ENCODE peak calls at places on chromosomes 11 and 22, in four cellular contexts. Z, G, T and X are unnamed samples.

GRCh38 chr11:4704790-4705334 is 278 bp downstream of the MMP26 start:
- DNase-seq in Z (no peak), G (no peak), T (no peak), X (no peak)

GRCh38 chr11:128653828-128654231 is 40.0 kb upstream of the FLI1 start:
- DNase-seq in Z (no peak), G (peak; percentile 42), T (peak; percentile 12), X (no peak)

GRCh38 chr11:279966-280761 is 2.0 kb downstream of the NLRP6 start:
- DNase-seq in Z (no peak), G (peak; percentile 5), T (no peak), X (peak; percentile 23)

GRCh38 chr22:28900379-28900778 is 17.0 kb downstream of the ZNRF3 start:
- DNase-seq in Z (no peak), G (no peak), T (no peak), X (no peak)

GRCh38 chr22:37324340-37325023 is 42.2 kb downstream of the CYTH4 start:
- DNase-seq in Z (no peak), G (no peak), T (peak; percentile 52), X (no peak)

GRCh38 chr11:118791961-118792578 is 1.1 kb upstream of the DDX6 start:
- DNase-seq in Z (no peak), G (peak; percentile 31), T (peak; percentile 39), X (peak; percentile 29)

GRCh38 chr22:47309476-47309875 is 547.0 kb downstream of the TBC1D22A start:
- DNase-seq in Z (no peak), G (no peak), T (no peak), X (no peak)

GRCh38 chr11:113518716-113519495 is 43.7 kb upstream of the DRD2 start:
- DNase-seq in Z (no peak), G (no peak), T (no peak), X (no peak)

GRCh38 chr22:43118953-43119458 is 8.5 kb downstream of the BIK start:
- DNase-seq in Z (no peak), G (no peak), T (no peak), X (no peak)
- TF ChIP-seq CTCF in Z (no peak), G (no peak), T (no peak), X (no peak)

DNA sequence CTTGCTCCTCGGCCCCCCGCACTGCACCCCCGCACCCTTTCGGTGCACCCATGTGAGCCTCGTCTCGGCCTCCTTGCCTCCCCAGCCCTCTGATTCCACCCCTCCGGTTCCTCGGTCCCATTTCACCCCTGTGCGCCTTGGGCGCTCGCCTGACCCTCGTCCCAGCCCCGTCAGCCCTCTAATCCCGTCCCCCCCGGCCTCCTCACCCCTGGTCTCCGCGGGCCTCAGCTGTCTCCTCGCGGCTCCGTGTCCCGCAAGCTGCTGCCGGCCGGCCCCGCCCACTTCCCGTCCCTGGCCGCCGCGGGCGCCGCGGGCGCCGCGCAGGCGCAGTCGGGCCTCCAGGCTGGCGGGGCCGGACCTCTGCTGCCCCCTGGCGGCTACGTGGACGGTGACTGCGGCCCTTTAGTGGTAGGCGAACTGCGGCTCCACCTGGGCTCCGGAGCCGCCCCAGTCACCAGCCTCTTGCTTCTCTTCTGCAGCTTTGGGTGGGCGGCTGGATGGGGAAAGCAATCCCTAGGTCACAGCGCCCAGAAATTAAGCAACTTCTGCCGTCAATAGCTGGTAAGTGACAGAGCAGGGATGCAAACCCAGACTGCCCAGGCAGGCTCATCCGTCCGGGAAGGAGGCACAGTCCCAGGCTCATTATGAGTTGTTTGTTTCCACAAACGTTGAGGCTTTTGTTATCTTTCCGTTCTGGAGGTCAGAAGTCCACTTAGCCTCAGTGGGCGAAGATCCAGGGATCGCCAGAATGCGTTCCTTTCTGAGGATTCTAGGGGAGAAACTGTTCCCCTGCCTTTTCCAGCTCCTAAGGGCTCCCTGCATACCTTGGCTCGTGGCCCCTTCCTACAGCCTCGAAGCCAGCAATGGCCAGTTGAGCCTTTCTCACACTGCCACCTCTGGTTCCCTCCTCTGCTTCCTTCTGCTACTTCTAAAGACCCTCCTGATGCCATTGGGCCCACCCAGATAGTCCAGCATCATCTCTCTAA is at the start of gene PPM1F:
- DNase-seq in Z (peak; percentile 61), G (peak; percentile 85), T (peak; percentile 94), X (peak; percentile 96)
- TF ChIP-seq CTCF in Z (no peak), G (peak; percentile 94), T (peak; percentile 65), X (peak; percentile 77)

GRCh38 chr11:9797300-9797699 is 133.4 kb downstream of the SWAP70 start:
- DNase-seq in Z (no peak), G (no peak), T (no peak), X (no peak)
- TF ChIP-seq CTCF in Z (no peak), G (no peak), T (no peak), X (no peak)

DNA sequence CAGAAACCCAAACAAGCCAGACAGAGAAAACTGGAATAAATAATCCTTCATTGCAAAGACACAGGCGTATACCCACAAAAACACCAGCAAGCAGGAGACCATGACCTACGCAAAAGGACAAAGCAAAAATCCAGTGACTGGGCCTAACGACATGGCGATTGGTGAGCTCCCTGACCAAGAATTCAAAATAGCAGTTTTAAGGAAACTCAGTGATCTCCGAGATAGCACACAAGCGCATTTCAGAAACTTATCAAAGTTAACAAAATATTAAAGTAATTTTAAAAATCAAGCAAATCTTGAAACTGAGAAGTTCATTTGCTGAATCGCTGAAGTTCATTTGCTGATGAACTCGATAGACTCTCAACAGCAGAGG is 27.6 kb downstream of the DBX1 start:
- DNase-seq in Z (no peak), G (no peak), T (no peak), X (no peak)
- TF ChIP-seq CTCF in Z (no peak), G (no peak), T (no peak), X (peak; percentile 47)

GRCh38 chr11:46383404-46383758 is 1.9 kb downstream of the MDK start:
- DNase-seq in Z (no peak), G (no peak), T (no peak), X (no peak)
- TF ChIP-seq CTCF in Z (no peak), G (no peak), T (no peak), X (no peak)

GRCh38 chr22:48491451-48491941 is 1336.2 kb downstream of the BRD1 start:
- DNase-seq in Z (no peak), G (no peak), T (no peak), X (no peak)

GRCh38 chr22:48490513-48491411 is 1336.9 kb downstream of the BRD1 start:
- DNase-seq in Z (no peak), G (no peak), T (no peak), X (no peak)

GRCh38 chr22:48493733-48494132 is 1333.9 kb downstream of the BRD1 start:
- DNase-seq in Z (no peak), G (no peak), T (no peak), X (no peak)

GRCh38 chr22:48494256-48494967 is 1333.3 kb downstream of the BRD1 start:
- DNase-seq in Z (no peak), G (no peak), T (no peak), X (no peak)

DNA sequence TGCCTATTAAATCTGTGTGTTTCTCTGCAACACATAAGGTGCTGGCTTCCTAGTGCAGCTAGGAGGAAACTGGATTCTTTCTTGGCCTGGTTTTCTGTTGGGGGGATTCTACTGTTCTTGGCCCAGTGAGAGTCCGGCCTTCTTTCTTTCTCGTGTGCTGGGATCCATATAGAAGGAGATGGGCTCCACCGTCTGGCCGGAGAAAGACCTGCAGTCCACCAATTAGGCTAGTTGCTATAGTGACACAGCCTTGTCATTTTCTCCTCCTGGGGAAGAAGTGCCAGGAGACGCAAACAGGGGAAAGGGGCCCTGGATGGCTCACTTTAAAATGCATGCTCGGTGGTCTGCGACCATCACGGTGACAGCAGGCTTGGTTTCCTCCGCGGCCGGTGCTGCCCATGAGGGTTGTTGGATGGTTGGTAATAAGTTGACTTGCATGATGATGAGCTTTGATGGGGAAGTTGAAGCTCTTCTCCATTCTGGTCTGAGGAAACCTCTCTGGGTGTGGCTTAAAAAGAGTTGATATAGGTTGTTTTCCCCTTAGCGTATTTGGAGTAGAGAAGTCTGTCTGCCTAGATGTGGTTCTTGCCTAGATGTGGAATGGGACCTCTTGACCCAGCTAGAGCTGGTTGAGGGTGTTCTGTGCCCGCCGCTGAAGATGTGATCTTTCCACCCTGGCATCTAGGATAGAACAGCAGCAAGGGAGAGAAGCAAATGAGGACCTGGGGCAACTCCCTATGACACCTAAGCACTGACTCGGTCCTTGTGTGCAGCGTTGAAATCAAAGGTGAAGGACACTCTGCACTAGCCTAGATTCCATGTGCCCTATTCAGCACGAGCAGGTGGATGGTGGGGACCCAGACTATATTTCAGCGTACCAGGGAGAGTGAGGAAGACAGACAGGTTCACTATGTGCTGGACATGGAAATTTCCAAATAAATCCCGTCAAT is 1335.0 kb downstream of the BRD1 start:
- DNase-seq in Z (no peak), G (peak; percentile 34), T (peak; percentile 70), X (peak; percentile 39)
- TF ChIP-seq CTCF in Z (no peak), G (peak; percentile 69), T (peak; percentile 77), X (peak; percentile 65)

DNA sequence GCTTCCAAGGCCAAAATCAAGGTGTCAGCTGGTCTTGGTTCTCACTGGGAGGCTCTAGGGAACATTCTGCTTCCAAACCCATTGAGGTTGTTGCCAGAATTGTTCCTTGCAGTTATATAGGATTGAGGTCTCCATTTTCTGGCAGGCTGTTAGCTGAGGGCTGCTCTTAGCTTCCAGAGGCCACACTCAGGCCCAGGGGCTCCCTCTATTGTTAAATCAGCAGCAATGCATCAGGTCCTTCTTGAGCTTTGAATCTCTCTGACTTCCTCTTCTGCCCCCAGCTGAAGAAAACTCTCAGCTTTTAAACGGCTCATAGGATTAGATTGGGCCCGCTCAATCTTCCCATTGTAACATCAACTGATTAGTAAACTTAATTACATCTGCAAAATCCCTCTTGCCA is 39.3 kb upstream of the BSX start:
- DNase-seq in Z (no peak), G (no peak), T (peak; percentile 33), X (no peak)
- TF ChIP-seq CTCF in Z (no peak), G (peak; percentile 51), T (peak; percentile 56), X (peak; percentile 52)

DNA sequence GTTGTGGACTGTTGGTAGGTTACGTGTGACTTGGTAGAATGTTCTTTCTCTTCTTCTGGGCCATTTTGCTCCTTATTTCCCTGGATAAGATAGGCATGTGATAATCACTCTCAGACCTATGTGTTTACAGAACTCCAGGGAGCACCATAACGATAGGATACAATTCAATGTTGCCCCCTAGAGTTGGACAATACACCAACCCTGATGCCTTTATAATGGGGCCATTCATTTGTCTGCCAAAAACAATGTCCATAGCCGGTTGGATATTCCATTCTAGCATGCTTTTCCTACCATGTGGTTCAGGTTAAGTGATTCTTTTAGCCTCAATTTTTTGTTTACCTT is 60.5 kb downstream of the APIP start:
- DNase-seq in Z (no peak), G (no peak), T (no peak), X (no peak)
- TF ChIP-seq CTCF in Z (no peak), G (no peak), T (no peak), X (no peak)

DNA sequence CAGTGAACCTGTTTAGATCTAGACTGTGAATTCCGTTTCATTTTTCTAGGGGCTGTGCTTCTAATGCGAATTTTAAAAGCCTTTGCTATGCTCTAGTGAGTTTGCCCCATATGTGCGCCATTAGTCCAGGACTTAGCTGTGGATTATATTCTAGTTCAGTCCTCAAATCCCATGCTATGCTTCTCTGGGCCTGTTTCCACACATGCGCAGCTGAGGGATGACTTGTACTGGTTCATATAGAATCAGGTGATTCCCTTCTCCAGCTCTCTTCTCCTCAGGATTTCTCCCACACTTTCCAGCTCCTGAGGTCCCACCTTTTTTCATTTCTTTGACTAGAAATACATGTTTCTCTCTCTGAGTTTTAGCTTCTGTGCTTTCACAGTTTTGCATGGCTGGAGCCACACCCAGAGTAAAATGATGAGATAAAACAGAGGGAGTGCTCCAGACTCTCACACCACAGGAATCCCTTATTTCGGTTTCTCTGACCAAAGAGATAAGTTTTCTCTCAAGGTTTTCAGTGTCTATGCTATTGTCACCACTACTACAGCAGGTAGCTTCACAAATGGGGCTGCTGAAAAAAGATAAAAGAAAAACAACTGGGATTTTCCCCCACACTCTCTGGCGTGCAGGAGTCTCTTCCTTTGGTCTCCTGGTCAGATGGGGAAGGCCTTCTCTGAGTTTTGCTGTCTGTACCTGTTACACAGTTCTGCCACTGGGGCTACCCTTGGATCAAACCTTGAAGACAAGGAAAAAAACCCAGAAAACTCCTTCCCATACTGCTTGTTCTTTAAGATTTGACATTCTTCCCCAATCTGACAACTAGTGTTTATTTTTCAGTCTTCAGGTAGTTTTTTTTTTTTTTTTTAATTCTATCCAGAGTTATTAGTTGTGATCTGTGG is 96.2 kb upstream of the TEAD1 start:
- DNase-seq in Z (no peak), G (no peak), T (no peak), X (no peak)
- TF ChIP-seq CTCF in Z (no peak), G (no peak), T (no peak), X (no peak)